ENCODE peak calls at places on chromosomes 13 and 19, in ten cellular contexts. A, V, X, S, K, M, F, I, W and E are unnamed samples.

GRCh38 chr19:56348289-56348877 is 33.7 kb upstream of the ZSCAN5A start:
- DNase-seq in A (no peak), V (no peak), X (no peak), S (no peak), K (no peak), M (peak), F (peak), I (no peak), W (no peak), E (no peak)

GRCh38 chr19:40585241-40585640 is 8.6 kb downstream of the SHKBP1 start:
- DNase-seq in A (no peak), V (no peak), X (no peak), S (no peak), K (no peak), M (no peak), F (no peak), I (no peak), W (no peak), E (no peak)

GRCh38 chr19:50162988-50163387 is at the start of gene IZUMO2:
- DNase-seq in A (no peak), V (no peak), X (no peak), S (peak), K (no peak), M (no peak), F (no peak), I (no peak), W (no peak), E (no peak)

GRCh38 chr19:24140099-24140498 is 53.1 kb downstream of the ZNF254 start:
- DNase-seq in A (no peak), V (no peak), X (no peak), S (no peak), K (no peak), M (peak), F (no peak), I (no peak), W (peak), E (peak)

GRCh38 chr13:104769520-104769919 is 1703.3 kb upstream of the SLC10A2 start:
- DNase-seq in A (no peak), V (no peak), X (no peak), S (no peak), K (no peak), M (no peak), F (peak), I (no peak), W (no peak), E (no peak)

GRCh38 chr19:49595819-49596404 is 4.9 kb downstream of the PRR12 start:
- DNase-seq in A (no peak), V (no peak), X (no peak), S (no peak), K (no peak), M (no peak), F (no peak), I (no peak), W (no peak), E (no peak)

GRCh38 chr13:52348983-52349780 is 56.8 kb downstream of the THSD1 start:
- DNase-seq in A (no peak), V (no peak), X (no peak), S (no peak), K (no peak), M (peak), F (peak), I (no peak), W (no peak), E (peak)

GRCh38 chr13:52695856-52696255 is 43.2 kb downstream of the SUGT1 start:
- DNase-seq in A (no peak), V (no peak), X (no peak), S (no peak), K (no peak), M (peak), F (peak), I (no peak), W (no peak), E (peak)

GRCh38 chr19:661427-662196 is 1.4 kb downstream of the RNF126 start:
- DNase-seq in A (no peak), V (peak), X (no peak), S (no peak), K (no peak), M (peak), F (peak), I (peak), W (no peak), E (peak)

GRCh38 chr13:33519561-33520479 is 234.3 kb upstream of the STARD13 start:
- DNase-seq in A (no peak), V (no peak), X (no peak), S (no peak), K (no peak), M (peak), F (no peak), I (no peak), W (no peak), E (peak)

GRCh38 chr19:2170219-2170618 is 6.5 kb downstream of the DOT1L start:
- DNase-seq in A (peak), V (no peak), X (no peak), S (peak), K (no peak), M (no peak), F (peak), I (no peak), W (no peak), E (no peak)

GRCh38 chr19:39502640-39503417 is 4.1 kb downstream of the DLL3 start:
- DNase-seq in A (peak), V (peak), X (no peak), S (peak), K (peak), M (peak), F (peak), I (peak), W (no peak), E (peak)

GRCh38 chr13:102648046-102648445 is 46.8 kb downstream of the METTL21C start:
- DNase-seq in A (no peak), V (no peak), X (no peak), S (no peak), K (no peak), M (no peak), F (no peak), I (no peak), W (no peak), E (no peak)

GRCh38 chr19:2488942-2489731 is 13.2 kb downstream of the GADD45B start:
- DNase-seq in A (peak), V (no peak), X (no peak), S (peak), K (peak), M (peak), F (peak), I (no peak), W (no peak), E (peak)

GRCh38 chr19:52963229-52963760 is 614 bp upstream of the ZNF816 start:
- DNase-seq in A (peak), V (no peak), X (no peak), S (peak), K (peak), M (no peak), F (no peak), I (peak), W (no peak), E (no peak)

GRCh38 chr13:30676672-30677071 is 58.7 kb upstream of the ALOX5AP start:
- DNase-seq in A (no peak), V (no peak), X (no peak), S (no peak), K (no peak), M (peak), F (no peak), I (no peak), W (no peak), E (no peak)

GRCh38 chr19:8831373-8831772 is 731 bp downstream of the ZNF558 start:
- DNase-seq in A (no peak), V (no peak), X (no peak), S (no peak), K (no peak), M (peak), F (no peak), I (no peak), W (no peak), E (no peak)

GRCh38 chr13:44273991-44274810 is 99.4 kb upstream of the SERP2 start:
- DNase-seq in A (no peak), V (no peak), X (no peak), S (no peak), K (no peak), M (peak), F (peak), I (peak), W (no peak), E (peak)

GRCh38 chr13:97982286-97982685 is 28.8 kb downstream of the IPO5 start:
- DNase-seq in A (no peak), V (no peak), X (no peak), S (no peak), K (no peak), M (peak), F (no peak), I (no peak), W (no peak), E (no peak)

GRCh38 chr19:16678498-16678897 is 17.6 kb downstream of the TMEM38A start:
- DNase-seq in A (no peak), V (no peak), X (no peak), S (no peak), K (no peak), M (no peak), F (no peak), I (no peak), W (no peak), E (no peak)

GRCh38 chr19:7734220-7735203 is 2.6 kb upstream of the CLEC4G start:
- DNase-seq in A (no peak), V (no peak), X (no peak), S (no peak), K (no peak), M (peak), F (no peak), I (no peak), W (no peak), E (no peak)

GRCh38 chr19:44212865-44213346 is 574 bp downstream of the ZNF227 start:
- DNase-seq in A (no peak), V (no peak), X (no peak), S (no peak), K (peak), M (peak), F (peak), I (no peak), W (no peak), E (peak)

GRCh38 chr13:26589754-26590153 is 32.3 kb downstream of the WASF3 start:
- DNase-seq in A (no peak), V (no peak), X (no peak), S (no peak), K (no peak), M (peak), F (no peak), I (no peak), W (no peak), E (peak)

GRCh38 chr19:41426116-41426841 is 895 bp downstream of the B3GNT8 start:
- DNase-seq in A (no peak), V (no peak), X (no peak), S (peak), K (no peak), M (peak), F (no peak), I (no peak), W (no peak), E (no peak)